ENCODE peak calls at places on chromosomes 3 and 15, in six cellular contexts. W is HEK293T; V is PC-9; Y is CD8-positive, alpha-beta T cell; A is lower lobe of right lung; J is tibial nerve. E is an unnamed sample.

GRCh38 chr3:187072102-187072501 is 67.2 kb downstream of the RPL39L start:
- DNase-seq in W (no peak), V (no peak), Y (no peak), A (no peak), J (no peak), E (no peak)

GRCh38 chr15:84980196-84981053 is 1.2 kb upstream of the PDE8A start:
- DNase-seq in W (peak; percentile 86), V (peak; percentile 85), Y (peak; percentile 84), A (peak; percentile 90), J (peak; percentile 72), E (peak; percentile 67)

GRCh38 chr15:63250312-63250965 is 27.0 kb upstream of the APH1B start:
- DNase-seq in W (no peak), V (no peak), Y (no peak), A (no peak), J (no peak), E (no peak)

GRCh38 chr15:90872481-90873184 is 4.2 kb downstream of the FURIN start:
- DNase-seq in W (peak; percentile 42), V (no peak), Y (no peak), A (no peak), J (no peak), E (no peak)

GRCh38 chr3:20484126-20484525 is 298.1 kb upstream of the SGO1 start:
- DNase-seq in W (no peak), V (no peak), Y (no peak), A (no peak), J (no peak), E (no peak)

GRCh38 chr3:140344601-140345000 is 333.3 kb upstream of the TRIM42 start:
- DNase-seq in W (no peak), V (no peak), Y (no peak), A (no peak), J (no peak), E (no peak)

GRCh38 chr15:62482715-62483429 is 317.8 kb upstream of the C2CD4B start:
- DNase-seq in W (peak; percentile 49), V (no peak), Y (no peak), A (no peak), J (no peak), E (peak; percentile 24)

GRCh38 chr3:48130321-48130881 is 57.8 kb downstream of the CDC25A start:
- DNase-seq in W (peak; percentile 18), V (no peak), Y (no peak), A (peak; percentile 67), J (peak; percentile 27), E (no peak)

GRCh38 chr3:102580760-102581159 is 145.9 kb downstream of the ZPLD1 start:
- DNase-seq in W (no peak), V (no peak), Y (no peak), A (no peak), J (no peak), E (no peak)

GRCh38 chr3:50294089-50294488 is 1.9 kb upstream of the IFRD2 start:
- DNase-seq in W (no peak), V (no peak), Y (no peak), A (no peak), J (no peak), E (no peak)

GRCh38 chr15:80915462-80915861 is 74.2 kb downstream of the MESD start:
- DNase-seq in W (peak; percentile 24), V (no peak), Y (no peak), A (no peak), J (no peak), E (no peak)

GRCh38 chr15:41106947-41107346 is 9.1 kb downstream of the INO80 start:
- DNase-seq in W (no peak), V (no peak), Y (no peak), A (no peak), J (no peak), E (no peak)

GRCh38 chr15:90249123-90249863 is at the start of gene TTLL13:
- DNase-seq in W (peak; percentile 96), V (peak; percentile 88), Y (peak; percentile 60), A (peak; percentile 98), J (peak; percentile 86), E (peak; percentile 56)

GRCh38 chr3:113231827-113232253 is 20.5 kb downstream of the BOC start:
- DNase-seq in W (no peak), V (peak; percentile 73), Y (no peak), A (no peak), J (no peak), E (peak; percentile 50)

GRCh38 chr15:68517285-68517711 is 61.5 kb upstream of the CORO2B start:
- DNase-seq in W (no peak), V (no peak), Y (no peak), A (no peak), J (no peak), E (no peak)

E was measured in HCT116.